ENCODE peak calls at places on chromosomes 12 and 14, in five cellular contexts. W is ACHN, U is GM12864, Y is HuH-7.5, P is endothelial cell. H is an unnamed sample.

GRCh38 chr14:104296388-104297312 is 158.3 kb downstream of the KIF26A start:
- DNase-seq in W (no peak), U (no peak), Y (no peak), P (no peak), H (no peak)

GRCh38 chr14:29637406-29637805 is 290.2 kb downstream of the PRKD1 start:
- DNase-seq in W (peak), U (no peak), Y (no peak), P (no peak), H (peak)

GRCh38 chr12:46223047-46223446 is 45.8 kb downstream of the SLC38A1 start:
- DNase-seq in W (no peak), U (no peak), Y (no peak), P (no peak), H (no peak)

GRCh38 chr14:75279739-75280447 is 1.3 kb downstream of the FOS start:
- DNase-seq in W (no peak), U (no peak), Y (no peak), P (no peak), H (no peak)

GRCh38 chr14:51093371-51094281 is 1.3 kb downstream of the TRIM9 start:
- DNase-seq in W (peak), U (peak), Y (peak), P (peak), H (peak)

GRCh38 chr12:124321556-124322270 is 26.8 kb downstream of the RFLNA start:
- DNase-seq in W (no peak), U (no peak), Y (no peak), P (no peak), H (no peak)

GRCh38 chr14:60805881-60806569 is 71.5 kb downstream of the MNAT1 start:
- DNase-seq in W (no peak), U (no peak), Y (no peak), P (no peak), H (no peak)

GRCh38 chr14:52356025-52356424 is 41.9 kb downstream of the PTGER2 start:
- DNase-seq in W (no peak), U (no peak), Y (no peak), P (no peak), H (peak)

GRCh38 chr14:101118746-101119610 is 215.5 kb upstream of the RTL1 start:
- DNase-seq in W (no peak), U (no peak), Y (no peak), P (no peak), H (no peak)

GRCh38 chr14:51228890-51229289 is 11.2 kb upstream of the TMX1 start:
- DNase-seq in W (no peak), U (no peak), Y (no peak), P (no peak), H (no peak)

GRCh38 chr14:99069946-99070345 is 202.1 kb downstream of the BCL11B start:
- DNase-seq in W (no peak), U (no peak), Y (no peak), P (no peak), H (no peak)

GRCh38 chr12:53005215-53005985 is 856 bp upstream of the EIF4B start:
- DNase-seq in W (peak), U (no peak), Y (no peak), P (peak), H (no peak)

GRCh38 chr12:94326727-94327126 is 132.9 kb downstream of the CEP83 start:
- DNase-seq in W (peak), U (no peak), Y (no peak), P (no peak), H (no peak)

GRCh38 chr14:25150934-25151790 is 101.2 kb upstream of the STXBP6 start:
- DNase-seq in W (peak), U (no peak), Y (no peak), P (no peak), H (peak)

GRCh38 chr14:67269338-67270060 is 28.3 kb downstream of the PALS1 start:
- DNase-seq in W (peak), U (no peak), Y (no peak), P (no peak), H (no peak)

GRCh38 chr14:89146291-89146690 is 270.7 kb downstream of the FOXN3 start:
- DNase-seq in W (peak), U (no peak), Y (no peak), P (no peak), H (no peak)

GRCh38 chr14:29215853-29216252 is 449.3 kb downstream of the FOXG1 start:
- DNase-seq in W (no peak), U (no peak), Y (no peak), P (no peak), H (peak)

GRCh38 chr14:32682219-32682618 is 256.5 kb upstream of the NPAS3 start:
- DNase-seq in W (no peak), U (no peak), Y (no peak), P (no peak), H (peak)

GRCh38 chr14:65847065-65847847 is 434.7 kb downstream of the FUT8 start:
- DNase-seq in W (no peak), U (peak), Y (no peak), P (no peak), H (no peak)

GRCh38 chr12:106179086-106179485 is 40.3 kb upstream of the NUAK1 start:
- DNase-seq in W (no peak), U (no peak), Y (no peak), P (no peak), H (peak)

GRCh38 chr14:102320671-102321455 is 1.3 kb downstream of the ZNF839 start:
- DNase-seq in W (no peak), U (no peak), Y (no peak), P (no peak), H (no peak)

GRCh38 chr14:37985826-37986470 is 221.8 kb upstream of the SSTR1 start:
- DNase-seq in W (peak), U (peak), Y (no peak), P (peak), H (peak)

GRCh38 chr12:69052613-69053408 is 119.8 kb upstream of the CPM start:
- DNase-seq in W (peak), U (no peak), Y (no peak), P (no peak), H (no peak)

GRCh38 chr12:96774501-96775256 is 132.4 kb upstream of the NEDD1 start:
- DNase-seq in W (no peak), U (no peak), Y (no peak), P (no peak), H (no peak)

GRCh38 chr14:20412422-20412821 is 879 bp downstream of the TEP1 start:
- DNase-seq in W (no peak), U (no peak), Y (no peak), P (no peak), H (peak)

GRCh38 chr12:105485321-105485910 is 154.9 kb downstream of the C12orf75 start:
- DNase-seq in W (peak), U (no peak), Y (no peak), P (peak), H (no peak)

GRCh38 chr14:105978618-105979295 is 452.4 kb downstream of the TMEM121 start:
- DNase-seq in W (no peak), U (no peak), Y (no peak), P (no peak), H (no peak)